ENCODE peak calls at places on chromosomes 6 and 20, in seven cellular contexts. E, B, I, F, C, X and W are unnamed samples.
A peak's percentile ranks its signal among the peaks of the same experiment; 100 is the strongest.

GRCh38 chr6:107187630-107188029 is 72.3 kb upstream of the BEND3 start:
- DNase-seq in E (no peak), B (no peak), I (no peak), F (no peak), C (no peak), X (no peak), W (no peak)

GRCh38 chr6:10276106-10276505 is 138.8 kb downstream of the TFAP2A start:
- DNase-seq in E (no peak), B (no peak), I (no peak), F (no peak), C (no peak), X (peak; percentile 17), W (no peak)

GRCh38 chr6:43096451-43097097 is 20.5 kb downstream of the PTK7 start:
- DNase-seq in E (peak; percentile 89), B (peak; percentile 69), I (no peak), F (no peak), C (peak; percentile 43), X (no peak), W (no peak)

GRCh38 chr6:32614366-32615081 is 22.7 kb upstream of the HLA-DQA1 start:
- DNase-seq in E (no peak), B (peak; percentile 56), I (no peak), F (no peak), C (no peak), X (no peak), W (no peak)

GRCh38 chr6:47392251-47392650 is 82.5 kb upstream of the TNFRSF21 start:
- DNase-seq in E (no peak), B (no peak), I (no peak), F (no peak), C (no peak), X (no peak), W (no peak)

GRCh38 chr20:3532089-3532615 is 61.3 kb downstream of the ATRN start:
- DNase-seq in E (no peak), B (no peak), I (no peak), F (no peak), C (no peak), X (no peak), W (no peak)

GRCh38 chr20:25317351-25318075 is 69.6 kb downstream of the PYGB start:
- DNase-seq in E (no peak), B (no peak), I (no peak), F (no peak), C (no peak), X (no peak), W (no peak)

GRCh38 chr6:139109558-139109957 is 25.3 kb upstream of the HECA start:
- DNase-seq in E (no peak), B (no peak), I (no peak), F (no peak), C (no peak), X (no peak), W (no peak)

GRCh38 chr6:23650676-23651075 is 475.3 kb upstream of the NRSN1 start:
- DNase-seq in E (no peak), B (no peak), I (no peak), F (no peak), C (no peak), X (no peak), W (no peak)

GRCh38 chr6:122008105-122009100 is 391.0 kb upstream of the HSF2 start:
- DNase-seq in E (no peak), B (no peak), I (no peak), F (no peak), C (no peak), X (no peak), W (no peak)

GRCh38 chr6:7650876-7651275 is 60.9 kb downstream of the SNRNP48 start:
- DNase-seq in E (no peak), B (no peak), I (no peak), F (no peak), C (no peak), X (no peak), W (no peak)
- H3K4me3 ChIP-seq in E (no peak overlapping the region), B (no peak overlapping the region), I (no peak overlapping the region), F (no peak overlapping the region), C (no peak overlapping the region), X (no peak overlapping the region), W (no peak overlapping the region)

GRCh38 chr6:26556263-26557070 is 18.3 kb downstream of the HMGN4 start:
- DNase-seq in E (peak; percentile 75), B (no peak), I (no peak), F (peak; percentile 33), C (peak; percentile 51), X (peak; percentile 98), W (peak; percentile 70)
- H3K4me3 ChIP-seq in E (peak overlapping the region; percentile 69), B (no peak overlapping the region), I (no peak overlapping the region), F (no peak overlapping the region), C (no peak overlapping the region), X (peak overlapping the region; percentile 58), W (no peak overlapping the region)

GRCh38 chr6:53301801-53302537 is 46.8 kb downstream of the ELOVL5 start:
- DNase-seq in E (no peak), B (no peak), I (no peak), F (no peak), C (no peak), X (no peak), W (peak; percentile 62)
- H3K4me3 ChIP-seq in E (no peak overlapping the region), B (no peak overlapping the region), I (no peak overlapping the region), F (no peak overlapping the region), C (no peak overlapping the region), X (no peak overlapping the region), W (peak overlapping the region; percentile 29)

DNA sequence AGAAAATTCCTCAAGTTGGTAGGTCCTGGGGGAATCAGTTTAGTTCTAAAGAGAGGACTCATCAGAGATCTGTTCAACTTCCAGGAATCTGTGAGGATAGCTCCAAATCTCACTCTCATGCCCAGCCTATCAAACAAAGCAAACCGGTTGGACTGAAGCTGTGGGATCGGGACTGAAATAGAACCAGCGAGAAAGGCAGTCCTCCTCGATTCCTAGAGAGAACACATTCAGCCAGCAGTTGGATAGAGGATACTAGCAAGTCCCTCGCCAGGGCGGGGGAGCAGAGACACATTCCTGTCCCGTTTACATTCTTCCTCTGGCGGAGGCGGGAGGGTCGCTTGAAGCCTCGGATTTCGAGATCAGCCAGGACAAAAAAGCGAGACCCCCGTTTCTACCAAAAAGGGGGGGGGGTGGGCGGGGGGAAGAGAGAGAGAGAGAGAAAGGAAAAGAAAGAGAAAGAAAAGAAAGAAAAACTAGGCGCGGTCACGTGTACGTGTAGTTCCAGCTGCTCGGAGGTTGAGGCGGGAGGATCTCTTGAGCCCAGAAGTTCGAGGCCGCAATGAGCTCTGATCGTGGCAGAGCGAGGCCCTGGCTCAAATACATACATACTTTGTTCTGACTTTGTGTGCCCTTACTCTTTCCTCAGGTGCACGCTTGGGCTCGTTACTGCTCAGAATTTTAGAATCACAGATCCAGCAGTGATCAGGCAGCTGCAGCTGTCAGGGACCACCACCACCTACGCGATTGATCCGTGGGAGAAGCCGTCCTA is 19.5 kb downstream of the ZNF311 start:
- DNase-seq in E (peak; percentile 90), B (peak; percentile 85), I (peak; percentile 81), F (no peak), C (peak; percentile 88), X (peak; percentile 97), W (no peak)
- H3K4me3 ChIP-seq in E (peak overlapping the region; percentile 28), B (peak overlapping the region; percentile 57), I (peak overlapping the region; percentile 65), F (no peak overlapping the region), C (peak overlapping the region; percentile 32), X (peak overlapping the region; percentile 51), W (no peak overlapping the region)

GRCh38 chr6:41443616-41444525 is 102.3 kb upstream of the FOXP4 start:
- DNase-seq in E (no peak), B (no peak), I (peak; percentile 73), F (no peak), C (no peak), X (no peak), W (no peak)
- H3K4me3 ChIP-seq in E (no peak overlapping the region), B (no peak overlapping the region), I (no peak overlapping the region), F (no peak overlapping the region), C (no peak overlapping the region), X (no peak overlapping the region), W (no peak overlapping the region)

GRCh38 chr6:105136433-105137350 is 43.1 kb downstream of the POPDC3 start:
- DNase-seq in E (peak; percentile 37), B (peak; percentile 61), I (peak; percentile 92), F (no peak), C (peak; percentile 40), X (no peak), W (no peak)
- H3K4me3 ChIP-seq in E (peak overlapping the region; percentile 83), B (peak overlapping the region; percentile 79), I (peak overlapping the region; percentile 84), F (no peak overlapping the region), C (peak overlapping the region; percentile 36), X (peak overlapping the region; percentile 57), W (peak overlapping the region; percentile 54)